ENCODE peak calls at places on chromosomes 7 and 10, in eight cellular contexts. V is foreskin fibroblast, L is B cell, H is bronchial epithelial cell, R is lung, C is tibial artery, Z is RWPE1, O is endothelial cell. U is an unnamed sample.

GRCh38 chr10:117320050-117320665 is 55.1 kb downstream of the PDZD8 start:
- DNase-seq in Z (peak), R (no peak), L (no peak), C (no peak), V (peak), O (peak), H (peak), U (peak)

GRCh38 chr10:22252286-22252800 is 34.5 kb upstream of the EBLN1 start:
- DNase-seq in L (peak), Z (no peak), C (peak), O (peak), H (peak), R (peak), V (peak), U (peak)

GRCh38 chr10:129848084-129848483 is 116.0 kb downstream of the EBF3 start:
- DNase-seq in H (no peak), V (no peak), O (no peak), Z (no peak), L (no peak), C (no peak), R (no peak), U (no peak)

GRCh38 chr10:36721851-36722250 is 403.5 kb upstream of the ANKRD30A start:
- DNase-seq in V (no peak), Z (no peak), O (no peak), R (no peak), C (no peak), H (no peak), L (no peak), U (no peak)

GRCh38 chr10:82866424-82867020 is 991.5 kb downstream of the NRG3 start:
- DNase-seq in O (no peak), V (peak), R (no peak), H (no peak), Z (no peak), C (no peak), L (no peak), U (peak)

GRCh38 chr7:111918461-111918860 is 287.7 kb downstream of the DOCK4 start:
- DNase-seq in R (no peak), H (no peak), V (no peak), Z (no peak), O (no peak), L (no peak), C (no peak), U (no peak)

GRCh38 chr10:1373287-1373686 is 317.1 kb downstream of the WDR37 start:
- DNase-seq in H (no peak), C (no peak), Z (no peak), L (no peak), R (no peak), V (no peak), O (no peak), U (no peak)

GRCh38 chr7:123397746-123398145 is 136.6 kb downstream of the IQUB start:
- DNase-seq in H (no peak), L (no peak), Z (no peak), R (no peak), O (no peak), C (no peak), V (no peak), U (no peak)

GRCh38 chr7:140269004-140269638 is 92.3 kb upstream of the KDM7A start:
- DNase-seq in C (no peak), O (no peak), L (no peak), Z (no peak), V (no peak), R (no peak), H (no peak), U (no peak)

GRCh38 chr7:28078036-28078901 is 102.3 kb downstream of the JAZF1 start:
- DNase-seq in V (peak), R (no peak), L (peak), C (no peak), O (peak), H (peak), Z (peak), U (peak)

GRCh38 chr10:130341325-130341724 is 205.1 kb downstream of the GLRX3 start:
- DNase-seq in R (no peak), O (no peak), H (no peak), V (no peak), Z (no peak), C (no peak), L (no peak), U (no peak)

GRCh38 chr7:122790558-122790957 is 87.8 kb upstream of the RNF148 start:
- DNase-seq in H (no peak), O (no peak), C (no peak), L (no peak), R (no peak), V (no peak), Z (no peak), U (no peak)

GRCh38 chr10:44249490-44249889 is 135.4 kb downstream of the CXCL12 start:
- DNase-seq in Z (no peak), R (no peak), C (no peak), L (no peak), V (no peak), H (no peak), O (no peak), U (no peak)

GRCh38 chr7:157519798-157520244 is 183.0 kb downstream of the DNAJB6 start:
- DNase-seq in H (no peak), R (no peak), Z (no peak), O (no peak), V (no peak), C (no peak), L (no peak), U (no peak)

GRCh38 chr7:36303202-36304098 is 86.2 kb upstream of the ANLN start:
- DNase-seq in V (peak), C (peak), Z (peak), R (peak), L (no peak), H (peak), O (no peak), U (peak)

GRCh38 chr10:30863516-30864210 is 168.0 kb downstream of the ZNF438 start:
- DNase-seq in O (no peak), L (no peak), R (no peak), C (no peak), Z (no peak), H (no peak), V (no peak), U (no peak)

GRCh38 chr10:126001579-126001978 is 105.2 kb downstream of the FANK1 start:
- DNase-seq in C (no peak), O (no peak), V (peak), R (no peak), L (no peak), H (no peak), Z (no peak), U (peak)

GRCh38 chr7:96826089-96826488 is 116.4 kb upstream of the SEM1 start:
- DNase-seq in O (no peak), V (no peak), C (no peak), Z (no peak), L (no peak), R (no peak), H (peak), U (no peak)

GRCh38 chr7:34596887-34597286 is 61.1 kb upstream of the NPSR1 start:
- DNase-seq in V (no peak), L (no peak), H (peak), C (no peak), O (peak), Z (peak), R (no peak), U (peak)

GRCh38 chr10:100878291-100878910 is 34.4 kb upstream of the SLF2 start:
- DNase-seq in H (peak), Z (peak), C (no peak), R (no peak), L (no peak), O (peak), V (peak), U (peak)

GRCh38 chr7:158724658-158725505 is 20.3 kb upstream of the NCAPG2 start:
- DNase-seq in Z (no peak), L (no peak), O (no peak), R (peak), V (no peak), H (no peak), C (no peak), U (no peak)

GRCh38 chr7:5433181-5433580 is 9.5 kb upstream of the TNRC18 start:
- DNase-seq in R (no peak), O (no peak), C (no peak), L (no peak), H (no peak), V (no peak), Z (no peak), U (no peak)

GRCh38 chr10:128483216-128483615 is 357.0 kb upstream of the MKI67 start:
- DNase-seq in R (no peak), L (no peak), O (no peak), V (no peak), H (no peak), C (no peak), Z (no peak), U (no peak)

GRCh38 chr7:88254721-88255120 is 34.9 kb upstream of the SRI start:
- DNase-seq in H (peak), L (no peak), O (no peak), Z (peak), V (peak), C (no peak), R (no peak), U (no peak)

GRCh38 chr7:30263090-30263710 is 21.2 kb upstream of the ZNRF2 start:
- DNase-seq in Z (no peak), V (no peak), H (no peak), R (no peak), O (no peak), C (no peak), L (no peak), U (no peak)

GRCh38 chr7:68865351-68865885 is 732.9 kb upstream of the AUTS2 start:
- DNase-seq in V (no peak), C (no peak), O (no peak), R (no peak), Z (no peak), L (no peak), H (no peak), U (peak)

GRCh38 chr10:67607472-67607871 is 88.5 kb downstream of the CTNNA3 start:
- DNase-seq in R (no peak), V (peak), O (no peak), Z (peak), H (peak), C (no peak), L (no peak), U (peak)

GRCh38 chr10:19204239-19204917 is 155.8 kb downstream of the MALRD1 start:
- DNase-seq in L (no peak), R (no peak), O (no peak), C (no peak), Z (no peak), H (peak), V (no peak), U (peak)

DNA sequence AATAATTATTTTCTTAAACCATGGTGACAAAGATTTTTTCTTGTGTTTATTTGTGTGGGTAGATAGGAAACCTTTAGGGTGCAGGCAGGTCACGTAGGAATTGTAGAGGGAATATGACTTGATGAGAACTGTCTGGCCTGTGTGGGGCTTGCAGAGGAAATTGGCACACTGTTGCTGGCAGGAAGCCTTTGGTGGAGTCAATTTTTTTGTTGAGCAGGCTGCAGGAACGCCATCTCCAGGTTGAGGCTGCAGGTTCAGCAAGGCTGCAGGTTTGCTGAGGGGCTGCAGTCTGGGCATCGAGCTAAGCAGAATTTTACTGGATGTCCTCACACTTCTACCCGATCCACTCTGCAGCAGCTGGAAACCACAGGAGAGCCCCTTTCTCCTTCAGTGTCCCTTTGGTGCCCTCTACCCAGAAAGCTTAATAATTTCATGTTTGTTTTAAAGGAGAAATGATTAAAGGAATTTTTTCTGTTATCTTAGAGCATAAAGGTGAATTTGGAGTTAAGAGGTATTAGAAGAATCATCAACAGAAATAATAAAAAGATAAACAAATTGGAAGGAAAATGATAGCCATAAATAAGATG is 37.0 kb downstream of the TBC1D12 start:
- DNase-seq in V (peak), L (no peak), O (peak), Z (no peak), H (peak), C (no peak), R (no peak), U (peak)
- TF ChIP-seq CTCF in V (peak), L (no peak), O (no peak), Z (peak), H (peak), C (no peak), R (no peak), U (no peak)

GRCh38 chr7:91852263-91852741 is 28.2 kb downstream of the MTERF1 start:
- DNase-seq in V (peak), O (no peak), Z (no peak), L (no peak), R (no peak), C (no peak), H (peak), U (peak)
- TF ChIP-seq CTCF in V (peak), O (no peak), Z (no peak), L (no peak), R (no peak), C (no peak), H (peak), U (peak)

GRCh38 chr7:103649052-103649451 is 203.0 kb upstream of the SLC26A5 start:
- DNase-seq in C (no peak), L (no peak), R (no peak), V (no peak), Z (no peak), H (no peak), O (no peak), U (no peak)

GRCh38 chr7:103656221-103656620 is 210.2 kb upstream of the SLC26A5 start:
- DNase-seq in O (no peak), V (no peak), C (no peak), R (no peak), L (no peak), H (no peak), Z (no peak), U (no peak)

GRCh38 chr7:103648135-103648534 is 202.1 kb upstream of the SLC26A5 start:
- DNase-seq in H (no peak), L (no peak), O (no peak), V (no peak), C (no peak), R (no peak), Z (no peak), U (no peak)

GRCh38 chr7:103651558-103651957 is 205.6 kb upstream of the SLC26A5 start:
- DNase-seq in H (no peak), V (no peak), O (no peak), Z (no peak), R (no peak), C (no peak), L (no peak), U (no peak)

DNA sequence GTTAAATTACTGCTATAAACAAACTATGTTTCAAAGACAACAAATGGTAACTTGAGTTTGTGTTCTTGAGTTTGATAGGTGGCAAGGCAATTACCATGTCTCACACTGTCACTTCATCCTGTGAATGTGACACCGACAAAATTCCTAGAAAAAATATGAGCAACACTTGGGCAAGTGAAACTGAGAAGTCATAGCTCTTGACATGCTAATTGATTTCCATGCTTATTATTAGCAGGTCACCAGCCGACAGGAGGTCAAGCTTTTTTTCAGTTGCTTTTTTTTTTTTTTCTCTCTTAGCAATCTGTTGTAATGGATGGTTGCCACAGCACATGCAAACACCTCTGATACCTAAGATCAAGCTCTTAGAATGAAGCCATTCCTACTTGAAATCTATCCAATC is 206.0 kb upstream of the SLC26A5 start:
- DNase-seq in V (no peak), L (no peak), Z (no peak), R (no peak), C (no peak), H (no peak), O (no peak), U (no peak)
- TF ChIP-seq CTCF in V (no peak), L (no peak), Z (no peak), R (no peak), C (no peak), H (no peak), O (no peak), U (no peak)

GRCh38 chr7:47807756-47808155 is 140.5 kb downstream of the PKD1L1 start:
- DNase-seq in R (no peak), C (no peak), H (no peak), L (peak), Z (no peak), O (no peak), V (no peak), U (no peak)
- TF ChIP-seq CTCF in R (no peak), C (no peak), H (no peak), L (no peak), Z (no peak), O (no peak), V (no peak), U (no peak)

GRCh38 chr7:76020031-76020714 is 25.8 kb upstream of the TMEM120A start:
- DNase-seq in Z (peak), V (peak), L (peak), R (peak), H (peak), C (peak), O (peak), U (peak)
- TF ChIP-seq CTCF in Z (peak), V (peak), L (peak), R (peak), H (peak), C (peak), O (peak), U (peak)

DNA sequence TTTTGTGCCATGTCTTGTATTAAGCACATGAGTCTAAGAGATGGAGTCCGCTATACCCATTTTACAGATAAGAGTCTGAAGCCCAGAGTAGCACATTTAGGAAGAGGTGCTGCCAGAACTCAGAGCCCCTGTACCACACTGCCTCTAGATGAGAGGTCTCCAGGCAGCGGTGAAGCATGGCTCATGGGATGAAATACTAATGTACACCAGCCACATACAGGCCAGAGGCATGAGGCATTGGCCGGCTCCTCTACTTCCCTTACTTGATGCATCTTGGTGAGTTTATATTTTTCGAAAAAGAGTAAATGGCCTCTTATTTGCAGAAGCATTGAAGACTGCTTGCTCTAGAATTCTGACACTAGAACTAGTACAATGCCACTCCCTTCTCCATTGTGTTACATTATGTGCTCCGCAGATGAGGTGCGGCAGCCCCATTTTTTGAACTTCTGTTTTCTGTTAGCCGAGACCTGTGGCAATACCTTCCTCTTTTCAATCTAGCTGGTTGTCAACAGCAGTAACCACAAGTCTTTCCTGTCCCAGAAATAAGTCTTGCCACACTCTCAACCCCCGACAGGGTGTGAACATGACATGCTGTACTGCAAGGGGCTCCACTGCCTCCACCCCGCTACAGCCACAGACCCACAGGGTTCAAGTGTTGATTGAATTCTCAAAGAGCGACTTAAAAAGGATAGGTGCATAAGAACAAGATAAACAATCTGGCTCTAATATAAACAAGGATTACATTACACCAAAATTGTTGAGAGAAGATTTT is 145.3 kb downstream of the CELF2 start:
- DNase-seq in H (no peak), C (peak), Z (no peak), O (no peak), R (peak), V (no peak), L (peak), U (no peak)
- TF ChIP-seq CTCF in H (no peak), C (no peak), Z (no peak), O (no peak), R (no peak), V (no peak), L (peak), U (no peak)

DNA sequence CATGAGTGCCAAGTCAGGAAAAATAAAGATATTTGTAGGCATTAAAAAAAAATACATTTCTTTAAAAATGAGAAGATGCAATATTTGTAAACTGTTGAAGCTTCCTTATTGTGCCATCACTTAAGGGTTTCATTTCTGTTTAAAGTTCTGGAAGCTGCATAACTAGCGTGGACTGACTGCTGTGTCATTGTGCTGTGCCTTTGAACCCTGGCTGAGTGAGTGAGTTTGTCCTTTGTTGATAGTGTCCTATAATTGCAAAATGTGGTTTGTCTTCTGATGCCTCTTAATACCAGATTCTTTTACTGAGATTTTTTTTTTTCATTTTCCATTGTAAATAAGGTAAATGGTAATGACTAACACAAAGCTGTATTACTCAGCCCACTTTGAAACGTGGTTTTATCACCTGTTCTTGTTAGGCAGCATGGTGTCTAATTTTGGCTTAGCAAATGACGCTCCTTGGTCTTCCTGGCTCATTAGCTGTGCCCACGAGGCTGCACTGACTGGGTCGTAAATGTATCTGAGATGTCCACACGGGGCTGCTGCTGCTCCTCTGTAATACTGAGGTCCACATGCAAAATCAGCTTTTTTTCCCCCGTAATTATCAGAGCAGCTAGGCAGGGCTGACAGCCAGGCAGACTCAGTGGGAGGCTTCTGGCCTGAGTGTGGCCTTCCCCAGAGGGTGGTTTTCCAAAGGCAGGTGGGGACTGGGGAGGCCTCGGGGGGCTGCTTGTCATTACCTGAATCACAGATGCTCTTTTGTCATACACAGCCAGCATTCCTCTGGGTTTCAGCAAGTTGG is 14.8 kb downstream of the ZSCAN25 start:
- DNase-seq in O (no peak), C (no peak), Z (peak), L (no peak), R (no peak), H (peak), V (peak), U (peak)
- TF ChIP-seq CTCF in O (no peak), C (no peak), Z (peak), L (no peak), R (no peak), H (peak), V (peak), U (no peak)